ENCODE peak calls at places on chromosomes 16 and 17, in ten cellular contexts. Q is body of pancreas, X is tibial nerve, A is PC-9, K is ovary, I is A549, G is sigmoid colon, P is prostate gland, M is GM12878, R is adrenal gland. Z is an unnamed sample. For H3K9me3, the result is how much of the 10 kb centered on the place peaks cover.

GRCh38 chr17:79713391-79713790 is 17.4 kb upstream of the ENPP7 start:
- DNase-seq in Q (no peak), X (no peak), A (no peak), K (no peak), I (no peak), G (no peak), P (no peak), M (no peak), R (peak), Z (no peak)

GRCh38 chr17:11608396-11608795 is 10.1 kb downstream of the DNAH9 start:
- DNase-seq in Q (peak), X (peak), A (no peak), K (peak), I (no peak), G (peak), P (peak), M (no peak), R (peak), Z (peak)

GRCh38 chr17:43810823-43811222 is 22.1 kb downstream of the MPP3 start:
- DNase-seq in Q (no peak), X (no peak), A (no peak), K (no peak), I (no peak), G (no peak), P (no peak), M (no peak), R (no peak), Z (no peak)

GRCh38 chr17:64212122-64212521 is 50.9 kb downstream of the TEX2 start:
- DNase-seq in Q (no peak), X (no peak), A (no peak), K (no peak), I (no peak), G (no peak), P (no peak), M (no peak), R (no peak), Z (no peak)

GRCh38 chr16:72537684-72538083 is 365.7 kb upstream of the PMFBP1 start:
- DNase-seq in Q (no peak), X (no peak), A (no peak), K (no peak), I (no peak), G (no peak), P (no peak), M (no peak), R (no peak), Z (no peak)

GRCh38 chr16:67431077-67431804 is at the start of gene HSD11B2:
- DNase-seq in Q (peak), X (no peak), A (peak), K (peak), I (peak), G (no peak), P (peak), M (no peak), R (peak), Z (peak)

GRCh38 chr16:53142823-53143568 is 88.2 kb downstream of the CHD9 start:
- DNase-seq in Q (no peak), X (no peak), A (no peak), K (no peak), I (no peak), G (no peak), P (no peak), M (no peak), R (no peak), Z (no peak)

GRCh38 chr17:62109924-62110323 is 44.8 kb upstream of the MED13 start:
- DNase-seq in Q (no peak), X (no peak), A (no peak), K (no peak), I (no peak), G (no peak), P (no peak), M (no peak), R (no peak), Z (no peak)

DNA sequence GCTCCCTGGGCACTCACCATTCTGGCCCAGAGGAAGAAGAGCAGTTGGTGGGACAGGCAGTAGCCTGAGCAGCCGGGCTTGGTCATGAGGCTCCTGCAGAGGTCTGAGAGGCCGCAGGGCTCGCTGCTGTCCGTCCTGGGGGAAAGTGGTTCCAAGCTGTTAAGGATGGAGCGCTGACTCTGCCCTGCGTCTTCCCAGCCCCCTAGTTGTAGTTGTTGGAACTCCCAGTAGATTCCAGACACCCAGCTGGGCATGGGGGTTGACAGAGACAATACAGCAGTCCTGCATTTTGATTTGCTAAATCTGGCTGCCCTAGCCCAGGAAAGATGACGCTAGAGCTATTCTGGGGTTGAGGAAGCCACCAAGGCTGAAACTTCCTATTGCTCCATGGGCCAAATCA is 7.3 kb downstream of the C16orf89 start:
- DNase-seq in Q (no peak), X (no peak), A (no peak), K (no peak), I (peak), G (no peak), P (no peak), M (no peak), R (no peak), Z (no peak)
- TF ChIP-seq CTCF in Q (no peak), X (no peak), A (peak), K (no peak), I (no peak), G (no peak), P (no peak), M (no peak), R (peak), Z (no peak)

DNA sequence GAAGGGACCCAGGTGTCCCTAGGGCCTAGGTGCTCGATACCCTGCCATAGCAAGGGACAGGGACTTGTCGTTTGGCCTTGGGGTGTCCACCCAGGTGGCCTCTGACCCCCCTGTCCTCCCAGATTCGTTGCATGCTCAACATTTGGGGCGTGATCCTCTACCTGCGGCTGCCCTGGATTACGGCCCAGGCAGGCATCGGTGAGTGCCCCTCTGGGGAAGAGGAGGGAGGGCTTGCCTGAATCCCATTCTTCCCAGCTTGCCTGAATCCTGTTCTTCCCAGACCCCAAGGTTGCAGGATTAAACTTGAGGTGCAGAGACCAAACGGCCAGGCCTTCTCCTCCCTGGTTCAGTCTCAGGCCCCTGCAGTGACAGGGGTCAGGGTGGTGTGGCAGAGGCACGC is 3.2 kb downstream of the SLC12A3 start:
- DNase-seq in Q (no peak), X (no peak), A (no peak), K (no peak), I (no peak), G (no peak), P (no peak), M (no peak), R (no peak), Z (no peak)
- H3K4me3 ChIP-seq in Q (no peak), X (no peak), A (no peak), K (no peak), I (no peak), G (no peak), P (no peak), M (no peak), R (no peak), Z (no peak)

GRCh38 chr16:5498562-5498961 is 401.0 kb upstream of the EEF2KMT start:
- DNase-seq in Q (no peak), X (no peak), A (no peak), K (no peak), I (no peak), G (no peak), P (no peak), M (no peak), R (no peak), Z (no peak)
- H3K9me3 ChIP-seq in Q (under half), X (under half), A (under half), K (under half), I (under half), G (under half), P (under half), M (under half), R (under half), Z (under half)

DNA sequence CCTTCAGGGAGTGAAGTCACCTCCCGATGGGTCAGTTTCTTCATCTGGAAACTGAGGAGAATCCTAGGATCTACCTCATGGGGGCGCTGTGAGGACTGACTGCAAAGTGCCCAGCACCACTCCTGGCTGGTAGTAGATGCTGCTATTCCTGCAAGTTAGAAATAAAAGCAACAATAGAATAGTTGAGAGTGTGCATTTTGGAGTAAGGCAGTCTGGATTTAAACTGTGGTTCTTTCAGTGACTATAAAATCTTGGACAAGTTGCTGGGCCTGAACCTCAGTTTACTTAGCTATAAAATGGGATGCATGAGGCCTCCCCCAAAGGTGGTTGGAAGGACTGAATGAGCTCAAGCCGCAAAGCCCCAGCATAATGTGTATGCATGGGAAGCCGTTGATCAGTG is 70.6 kb downstream of the CYB5B start:
- DNase-seq in Q (no peak), X (no peak), A (no peak), K (no peak), I (no peak), G (no peak), P (no peak), M (no peak), R (no peak), Z (no peak)
- TF ChIP-seq CTCF in Q (no peak), X (no peak), A (peak), K (no peak), I (peak), G (no peak), P (no peak), M (peak), R (peak), Z (no peak)

GRCh38 chr17:7478276-7479138 is 924 bp downstream of the ZBTB4 start:
- DNase-seq in Q (peak), X (no peak), A (no peak), K (peak), I (peak), G (peak), P (peak), M (no peak), R (peak), Z (peak)

GRCh38 chr17:7476474-7476873 is 3.0 kb downstream of the ZBTB4 start:
- DNase-seq in Q (no peak), X (no peak), A (peak), K (no peak), I (peak), G (no peak), P (no peak), M (no peak), R (peak), Z (no peak)

GRCh38 chr17:7477392-7478275 is 1.8 kb downstream of the ZBTB4 start:
- DNase-seq in Q (peak), X (no peak), A (no peak), K (peak), I (no peak), G (peak), P (no peak), M (no peak), R (peak), Z (no peak)

GRCh38 chr17:7475764-7476422 is 3.5 kb downstream of the ZBTB4 start:
- DNase-seq in Q (peak), X (no peak), A (no peak), K (no peak), I (no peak), G (peak), P (no peak), M (no peak), R (peak), Z (peak)

GRCh38 chr17:7476951-7477350 is 2.5 kb downstream of the ZBTB4 start:
- DNase-seq in Q (no peak), X (no peak), A (no peak), K (no peak), I (no peak), G (no peak), P (no peak), M (no peak), R (no peak), Z (no peak)
- H3K4me3 ChIP-seq in Q (no peak), X (no peak), A (no peak), K (peak), I (no peak), G (peak), P (peak), M (no peak), R (no peak), Z (peak)

DNA sequence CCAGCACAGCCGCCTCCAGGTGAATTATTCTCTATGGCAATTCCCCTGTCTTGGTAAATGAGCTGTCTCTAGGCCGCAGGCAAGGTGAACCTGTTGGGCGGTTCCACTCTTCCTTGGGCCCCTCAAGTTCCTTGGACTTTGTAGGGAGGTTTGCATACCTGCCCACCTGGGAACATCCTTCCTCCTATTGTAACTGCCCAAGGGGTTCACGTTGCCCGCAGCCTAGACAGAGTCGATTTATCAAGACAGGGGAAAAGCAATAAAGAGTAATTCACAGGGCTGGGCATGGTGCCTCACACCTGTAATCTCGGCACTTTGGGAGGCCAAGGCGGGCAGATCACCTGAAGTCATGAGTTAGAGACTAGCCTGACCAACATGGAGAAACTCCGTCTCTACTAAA is 122.5 kb downstream of the KCNJ18 start:
- DNase-seq in Q (no peak), X (no peak), A (no peak), K (no peak), I (no peak), G (no peak), P (no peak), M (no peak), R (no peak), Z (peak)
- H3K9me3 ChIP-seq in Q (under half), X (under half), A (under half), K (under half), I (under half), G (under half), P (under half), M (under half), R (under half), Z (under half)

GRCh38 chr16:20987049-20987448 is 86.5 kb downstream of the LYRM1 start:
- DNase-seq in Q (no peak), X (no peak), A (no peak), K (no peak), I (no peak), G (no peak), P (no peak), M (no peak), R (no peak), Z (no peak)

GRCh38 chr16:20984019-20984418 is 83.4 kb downstream of the LYRM1 start:
- DNase-seq in Q (no peak), X (no peak), A (no peak), K (no peak), I (no peak), G (no peak), P (no peak), M (no peak), R (no peak), Z (no peak)
- TF ChIP-seq CTCF in Q (no peak), X (no peak), A (no peak), K (no peak), I (no peak), G (no peak), P (no peak), M (no peak), R (no peak), Z (no peak)

DNA sequence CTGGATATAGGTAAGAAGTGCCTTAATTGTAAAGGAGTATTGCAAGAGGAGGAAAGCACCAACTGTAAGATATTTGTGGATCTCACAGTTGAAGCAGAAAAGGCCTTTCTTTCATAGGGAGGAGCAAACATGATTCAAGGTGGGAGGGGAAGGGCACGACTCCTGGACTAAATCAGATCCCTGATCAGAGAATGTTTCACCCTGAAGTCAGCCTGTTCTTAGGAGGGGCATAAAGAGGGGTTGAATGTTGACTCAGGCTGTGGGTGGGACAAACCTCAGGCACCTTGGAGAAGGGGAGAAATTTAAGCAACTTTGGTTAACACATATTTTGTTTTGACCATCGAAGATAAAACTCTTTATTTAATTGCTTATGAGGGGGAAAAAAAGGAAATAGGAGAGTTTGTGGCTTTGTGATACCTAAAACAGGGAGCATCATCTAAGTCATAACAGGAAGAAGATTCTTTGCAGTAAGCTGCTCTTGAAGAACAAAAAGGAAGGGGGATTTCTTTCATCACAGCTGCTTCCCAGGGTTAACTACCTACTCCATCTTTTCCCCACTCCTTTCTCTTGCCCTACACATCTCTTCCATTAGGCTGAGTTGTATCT is 158.6 kb upstream of the ZNF267 start:
- DNase-seq in Q (no peak), X (no peak), A (no peak), K (no peak), I (no peak), G (no peak), P (no peak), M (no peak), R (no peak), Z (no peak)
- H3K4me3 ChIP-seq in Q (no peak), X (no peak), A (peak), K (no peak), I (no peak), G (no peak), P (no peak), M (peak), R (no peak), Z (no peak)

DNA sequence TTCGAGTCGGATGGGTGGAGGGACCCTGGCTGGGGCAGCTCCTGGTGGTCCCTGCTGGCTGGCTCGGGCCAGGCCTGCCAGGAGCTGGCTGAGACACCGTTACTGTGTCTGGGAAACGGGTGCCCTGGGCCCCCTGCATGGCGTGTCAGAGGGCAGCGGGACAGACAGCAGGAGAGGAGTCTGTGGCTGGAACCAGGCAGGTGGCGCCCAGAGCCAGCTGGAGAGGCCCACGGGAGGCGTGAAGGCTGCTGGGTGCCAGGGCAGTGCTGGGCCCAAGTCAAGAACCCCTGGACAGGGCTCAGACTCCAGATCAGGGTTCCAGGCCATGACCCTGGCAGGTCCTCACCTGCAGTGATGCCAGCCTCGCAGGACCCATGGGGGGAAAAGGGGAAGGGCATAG is 16.6 kb downstream of the SOX8 start:
- DNase-seq in Q (no peak), X (no peak), A (no peak), K (no peak), I (no peak), G (no peak), P (no peak), M (no peak), R (no peak), Z (no peak)
- H3K9me3 ChIP-seq in Q (under half), X (under half), A (under half), K (under half), I (under half), G (under half), P (under half), M (under half), R (under half), Z (under half)

Z was measured in psoas muscle.